ENCODE peak calls at places on chromosomes 1 and 21, in eight cellular contexts. E is iPS DF 6.9; G is heart left ventricle; K is naive thymus-derived CD4-positive, alpha-beta T cell; T is colonic mucosa; M is breast epithelium; Z is HCT116; Y is bronchial epithelial cell. N is an unnamed sample. For H3K36me3, the result is how much of the 10 kb centered on the place peaks cover.

GRCh38 chr1:53463961-53464899 is 5.0 kb downstream of the DMRTB1 start:
- DNase-seq in K (no peak), T (no peak), M (no peak), G (no peak), Z (no peak), E (no peak), Y (no peak), N (no peak)

GRCh38 chr1:117363591-117364048 is 3.6 kb upstream of the MAN1A2 start:
- DNase-seq in G (no peak), T (no peak), E (no peak), Z (no peak), K (no peak), M (no peak), Y (peak), N (no peak)

GRCh38 chr1:115624859-115625258 is 16.9 kb upstream of the VANGL1 start:
- DNase-seq in G (no peak), M (no peak), T (no peak), Z (no peak), Y (no peak), E (no peak), K (no peak), N (no peak)

GRCh38 chr1:86155807-86156561 is 588 bp downstream of the COL24A1 start:
- DNase-seq in M (no peak), T (peak), K (no peak), Z (no peak), E (no peak), Y (no peak), G (peak), N (no peak)

GRCh38 chr1:62906428-62906886 is 122.5 kb downstream of the ATG4C start:
- DNase-seq in M (no peak), T (no peak), Z (peak), G (no peak), Y (peak), K (no peak), E (no peak), N (no peak)

GRCh38 chr21:26148834-26149354 is 21.7 kb downstream of the APP start:
- DNase-seq in M (no peak), E (no peak), Z (no peak), T (no peak), Y (peak), G (no peak), K (no peak), N (no peak)

GRCh38 chr1:97247196-97247595 is 525.6 kb downstream of the PTBP2 start:
- DNase-seq in Y (no peak), T (no peak), M (no peak), K (no peak), Z (no peak), G (no peak), E (no peak), N (no peak)

GRCh38 chr1:207649204-207649753 is 4.3 kb downstream of the CR1L start:
- DNase-seq in E (no peak), Y (no peak), K (no peak), M (no peak), T (no peak), G (no peak), Z (no peak), N (no peak)

GRCh38 chr1:160541622-160542302 is 18.7 kb upstream of the SLAMF6 start:
- DNase-seq in K (no peak), T (no peak), E (no peak), M (no peak), G (no peak), Z (no peak), Y (peak), N (no peak)

GRCh38 chr21:32520885-32521735 is 64.2 kb downstream of the TCP10L start:
- DNase-seq in G (peak), K (no peak), Z (no peak), E (no peak), M (peak), Y (peak), T (peak), N (peak)

GRCh38 chr1:36731226-36732037 is 248.7 kb upstream of the CSF3R start:
- DNase-seq in G (no peak), Y (no peak), M (no peak), T (no peak), E (no peak), Z (no peak), K (no peak), N (no peak)

GRCh38 chr1:70142120-70142519 is 63.3 kb downstream of the LRRC40 start:
- DNase-seq in T (no peak), K (no peak), Z (no peak), Y (no peak), E (no peak), G (no peak), M (no peak), N (no peak)

GRCh38 chr1:24972257-24973242 is 42.5 kb upstream of the RUNX3 start:
- DNase-seq in Z (no peak), G (peak), E (no peak), T (no peak), Y (peak), M (no peak), K (no peak), N (no peak)

GRCh38 chr1:205610036-205610435 is 21.8 kb downstream of the ELK4 start:
- DNase-seq in E (no peak), K (no peak), T (no peak), M (no peak), Z (no peak), Y (no peak), G (no peak), N (no peak)

GRCh38 chr1:231200417-231201031 is 38.7 kb downstream of the TRIM67 start:
- DNase-seq in Z (no peak), M (no peak), Y (peak), G (no peak), E (no peak), T (no peak), K (no peak), N (no peak)

GRCh38 chr1:9410737-9411297 is 118.1 kb downstream of the SPSB1 start:
- DNase-seq in Z (peak), G (no peak), M (no peak), Y (no peak), E (no peak), K (no peak), T (no peak), N (peak)

GRCh38 chr1:162342452-162342983 is 34.1 kb downstream of the SPATA46 start:
- DNase-seq in Z (no peak), G (no peak), M (no peak), Y (no peak), T (no peak), K (no peak), E (no peak), N (no peak)

GRCh38 chr1:149993764-149994163 is 16.8 kb downstream of the OTUD7B start:
- DNase-seq in K (no peak), Z (no peak), Y (no peak), E (no peak), G (no peak), M (no peak), T (no peak), N (no peak)

GRCh38 chr1:156789621-156790318 is 22.4 kb downstream of the PRCC start:
- DNase-seq in M (no peak), K (no peak), Y (no peak), E (no peak), Z (no peak), G (no peak), T (no peak), N (no peak)

GRCh38 chr1:156786640-156787039 is 19.3 kb downstream of the PRCC start:
- DNase-seq in Z (no peak), T (no peak), M (no peak), E (no peak), Y (no peak), K (no peak), G (no peak), N (no peak)

GRCh38 chr1:156785458-156785857 is 18.1 kb downstream of the PRCC start:
- DNase-seq in E (no peak), M (no peak), K (no peak), Y (no peak), Z (no peak), T (no peak), G (no peak), N (no peak)

DNA sequence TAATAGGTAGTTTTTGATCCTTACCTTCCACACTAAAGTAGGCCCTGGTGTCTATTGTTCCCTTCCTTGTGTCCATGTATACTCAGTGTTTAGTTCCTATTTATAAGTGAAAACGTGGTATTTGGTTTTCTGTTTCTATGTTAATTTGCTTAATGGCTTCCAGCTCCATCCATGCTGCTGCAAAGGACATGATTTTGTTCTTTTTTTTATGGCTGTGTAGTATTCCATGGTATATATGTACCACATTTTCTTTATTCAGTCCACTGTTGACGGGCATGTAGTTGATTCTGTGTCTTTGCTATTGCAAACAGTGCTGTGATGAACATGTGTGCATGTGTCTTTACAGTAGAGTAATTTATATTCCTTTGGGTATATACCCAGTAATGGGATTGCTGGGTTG is 20.8 kb downstream of the PRCC start:
- DNase-seq in M (no peak), E (no peak), T (no peak), K (no peak), Z (no peak), G (no peak), Y (no peak), N (no peak)
- H3K36me3 ChIP-seq in M (under half), E (under half), T (under half), K (half or more), Z (half or more), G (under half), Y (under half), N (under half)

DNA sequence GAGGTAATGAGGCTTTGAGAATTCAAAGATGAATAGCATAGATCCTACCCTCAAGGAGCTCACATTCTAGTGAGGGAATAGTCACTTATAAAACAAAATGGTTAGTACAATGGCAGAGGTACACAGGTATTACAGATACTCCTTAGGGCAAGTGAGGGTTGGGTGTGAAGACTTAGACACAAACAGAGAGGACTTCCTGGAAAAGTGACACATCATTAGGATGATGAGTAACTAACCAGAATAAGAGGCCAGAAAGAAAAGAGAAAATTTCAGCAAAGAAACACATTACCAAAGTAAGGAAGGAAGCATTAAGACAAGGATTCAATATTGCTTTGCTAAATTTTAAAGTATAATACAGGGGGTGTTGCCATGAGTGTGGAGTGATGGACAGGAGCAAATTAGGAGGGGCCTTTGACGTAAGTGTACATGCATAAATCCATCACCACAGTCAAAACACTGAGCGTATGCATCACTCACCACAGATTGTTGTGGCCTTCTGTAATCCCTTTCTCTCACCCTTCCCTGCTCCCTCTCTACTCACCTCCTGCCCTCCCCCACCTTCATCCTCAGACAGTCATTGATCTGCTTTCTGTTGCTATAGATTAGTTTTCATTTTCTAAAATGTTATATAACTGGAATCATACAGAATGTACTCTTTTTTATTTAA is 7.9 kb downstream of the CD53 start:
- DNase-seq in Y (peak), M (no peak), Z (no peak), G (no peak), E (no peak), T (no peak), K (no peak), N (no peak)
- H3K36me3 ChIP-seq in Y (under half), M (under half), Z (under half), G (under half), E (under half), T (under half), K (under half), N (under half)

GRCh38 chr1:224411766-224412165 is 22.8 kb downstream of the WDR26 start:
- DNase-seq in E (no peak), G (no peak), M (no peak), Y (no peak), K (no peak), Z (no peak), T (no peak), N (no peak)

GRCh38 chr1:224402472-224403035 is 32.0 kb downstream of the WDR26 start:
- DNase-seq in G (no peak), Z (no peak), M (no peak), K (no peak), E (no peak), T (no peak), Y (no peak), N (no peak)

GRCh38 chr1:224407546-224408293 is 26.9 kb downstream of the WDR26 start:
- DNase-seq in Y (peak), E (no peak), K (no peak), T (no peak), M (no peak), Z (peak), G (no peak), N (no peak)

GRCh38 chr1:224408294-224408590 is 26.4 kb downstream of the WDR26 start:
- DNase-seq in Y (no peak), Z (no peak), E (no peak), M (no peak), K (no peak), G (no peak), T (no peak), N (no peak)

GRCh38 chr1:224406216-224406615 is 28.4 kb downstream of the WDR26 start:
- DNase-seq in G (no peak), E (no peak), K (no peak), Y (no peak), Z (no peak), M (no peak), T (no peak), N (no peak)
- H3K36me3 ChIP-seq in G (under half), E (under half), K (half or more), Y (under half), Z (under half), M (under half), T (under half), N (under half)

GRCh38 chr1:232776526-232776925 is 28.7 kb upstream of the MAP10 start:
- DNase-seq in T (no peak), K (no peak), M (no peak), Y (peak), E (no peak), G (no peak), Z (no peak), N (no peak)
- H3K36me3 ChIP-seq in T (under half), K (under half), M (under half), Y (under half), E (under half), G (under half), Z (under half), N (under half)

DNA sequence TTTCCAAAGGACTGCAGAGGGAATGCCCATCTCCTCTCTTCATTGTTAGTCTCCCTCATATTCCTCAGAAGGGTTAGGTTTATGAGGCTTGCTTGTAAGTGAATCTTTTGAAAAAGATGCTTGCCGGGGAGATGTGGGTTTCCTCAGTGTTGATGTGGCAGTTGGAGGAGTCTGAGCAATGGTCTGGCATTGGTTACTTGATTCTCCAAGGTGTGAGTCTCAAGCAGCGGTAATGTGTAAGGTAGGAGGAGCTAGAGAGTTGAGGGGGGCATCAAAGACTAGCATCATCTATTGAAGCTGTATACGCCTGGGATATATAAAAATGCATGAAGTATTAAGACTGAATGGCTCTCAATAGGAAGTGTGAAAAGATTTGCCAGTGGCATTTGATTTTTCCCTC is 21.5 kb downstream of the KHDRBS1 start:
- DNase-seq in M (no peak), K (no peak), E (no peak), G (no peak), T (no peak), Y (no peak), Z (no peak), N (no peak)
- H3K36me3 ChIP-seq in M (under half), K (half or more), E (under half), G (under half), T (under half), Y (under half), Z (half or more), N (under half)

DNA sequence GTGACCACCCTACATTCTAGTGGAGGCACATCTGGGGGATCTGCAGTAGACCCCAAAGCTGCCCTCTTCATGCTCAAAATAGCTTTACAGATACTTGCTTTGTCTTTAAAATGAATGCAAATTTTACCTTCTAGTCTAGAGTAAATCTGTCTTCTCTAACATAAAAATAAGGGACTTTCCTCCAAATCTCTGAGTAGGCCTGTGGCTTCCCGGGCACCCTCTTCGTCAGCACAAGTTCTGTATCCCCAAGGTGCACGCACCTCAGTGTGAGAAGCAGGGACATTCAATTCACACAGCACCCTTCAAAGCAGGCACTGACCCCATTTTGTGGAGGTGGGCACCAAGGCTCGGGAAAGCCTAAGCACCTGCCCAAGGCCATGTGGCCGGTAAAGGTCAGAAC is 19.0 kb downstream of the MEF2D start:
- DNase-seq in G (no peak), E (no peak), M (no peak), Y (no peak), Z (no peak), K (no peak), T (no peak), N (no peak)
- H3K36me3 ChIP-seq in G (under half), E (under half), M (under half), Y (under half), Z (half or more), K (half or more), T (under half), N (under half)

DNA sequence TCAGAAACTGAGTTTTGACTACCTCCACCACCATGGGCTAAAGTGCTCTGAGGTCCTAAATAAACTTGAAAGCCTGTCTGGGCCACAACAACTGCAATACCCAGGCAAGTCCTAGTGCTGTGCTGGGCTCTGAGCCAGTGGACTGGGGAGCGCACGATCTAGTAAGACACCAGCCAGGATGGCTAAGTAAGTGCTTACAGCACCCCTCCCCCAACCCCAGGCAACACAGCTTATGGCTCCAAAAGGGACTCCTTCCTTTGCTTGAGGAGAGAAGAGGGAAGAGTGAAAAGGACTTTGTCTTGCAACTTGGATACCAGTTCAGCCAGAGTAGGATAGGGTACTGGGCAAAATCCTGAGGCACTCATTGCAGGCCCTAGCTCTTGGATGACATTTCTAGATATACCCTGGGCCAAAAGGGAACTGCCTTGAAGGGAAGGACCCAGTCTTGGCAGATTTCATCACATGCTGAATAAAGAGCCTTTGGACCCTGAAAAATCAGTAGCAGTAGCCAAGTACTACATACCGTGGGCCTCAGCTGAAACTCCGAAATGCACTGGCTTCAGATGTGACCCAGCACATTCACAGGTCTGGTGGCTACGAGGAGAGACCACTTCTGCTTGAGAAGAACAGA is 1.6 kb downstream of the C1orf105 start:
- DNase-seq in Y (no peak), K (no peak), T (no peak), G (no peak), M (no peak), E (no peak), Z (no peak), N (no peak)
- H3K36me3 ChIP-seq in Y (under half), K (under half), T (under half), G (under half), M (under half), E (under half), Z (under half), N (under half)

DNA sequence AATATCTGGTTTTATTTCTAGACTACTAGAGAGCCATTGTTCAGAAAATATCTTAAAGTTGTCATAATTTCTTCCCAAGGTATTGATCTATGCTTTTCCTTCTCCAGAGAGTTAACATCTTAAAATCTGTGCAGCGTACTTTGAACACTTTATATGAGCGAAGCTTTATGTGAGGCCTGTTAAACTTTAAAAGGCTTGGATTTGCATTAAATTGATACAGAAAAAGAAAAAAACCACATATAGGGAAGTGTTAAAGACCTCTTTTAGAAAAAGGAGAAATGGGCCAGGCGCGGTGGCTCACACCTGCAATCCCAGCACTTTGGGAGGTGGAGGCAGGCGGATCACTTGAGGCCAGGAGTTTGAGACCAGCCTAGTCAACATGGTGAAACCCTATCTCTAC is 59.2 kb upstream of the MORC3 start:
- DNase-seq in M (no peak), T (no peak), K (no peak), G (no peak), Z (no peak), Y (no peak), E (no peak), N (no peak)
- H3K36me3 ChIP-seq in M (under half), T (under half), K (under half), G (under half), Z (under half), Y (under half), E (under half), N (under half)